ENCODE peak calls at places on chromosome 15, in six cellular contexts. D is GM13976, L is A549, W is stomach, I is uterus, B is tibial artery. S is an unnamed sample.

GRCh38 chr15:96553451-96553850 is 223.0 kb downstream of the NR2F2 start:
- DNase-seq in D (no peak), B (no peak), I (no peak), L (no peak), W (no peak), S (no peak)

GRCh38 chr15:86398986-86399677 is 319.5 kb downstream of the AGBL1 start:
- DNase-seq in L (no peak), D (no peak), I (no peak), W (no peak), B (peak), S (no peak)

GRCh38 chr15:49134683-49135341 is 20.6 kb downstream of the COPS2 start:
- DNase-seq in W (no peak), L (no peak), D (no peak), I (no peak), B (no peak), S (no peak)

GRCh38 chr15:67311751-67312150 is 57.2 kb downstream of the IQCH start:
- DNase-seq in L (no peak), W (no peak), D (no peak), B (no peak), I (no peak), S (no peak)

GRCh38 chr15:45093013-45093412 is 21.0 kb downstream of the DUOX2 start:
- DNase-seq in I (no peak), B (peak), D (no peak), W (no peak), L (no peak), S (no peak)

GRCh38 chr15:45458746-45459403 is 63.7 kb downstream of the SLC30A4 start:
- DNase-seq in L (peak), W (peak), I (peak), D (peak), B (peak), S (peak)

GRCh38 chr15:59329091-59329490 is 43.6 kb downstream of the MYO1E start:
- DNase-seq in L (no peak), W (no peak), B (no peak), I (no peak), D (no peak), S (no peak)

GRCh38 chr15:74812533-74812932 is at the start of gene LMAN1L:
- DNase-seq in L (no peak), I (no peak), D (no peak), B (no peak), W (no peak), S (no peak)

GRCh38 chr15:66169625-66170024 is 83.9 kb downstream of the MEGF11 start:
- DNase-seq in W (no peak), L (no peak), B (no peak), I (no peak), D (no peak), S (no peak)

GRCh38 chr15:89972085-89972484 is 29.0 kb upstream of the ZNF710 start:
- DNase-seq in L (no peak), D (no peak), I (no peak), W (no peak), B (no peak), S (no peak)

GRCh38 chr15:69758810-69759410 is 306.3 kb downstream of the RPLP1 start:
- DNase-seq in D (peak), I (no peak), L (no peak), W (peak), B (no peak), S (peak)

GRCh38 chr15:69760890-69761568 is 308.4 kb downstream of the RPLP1 start:
- DNase-seq in W (peak), D (peak), I (peak), L (peak), B (peak), S (peak)

GRCh38 chr15:69766156-69766555 is 313.5 kb downstream of the RPLP1 start:
- DNase-seq in L (no peak), W (no peak), D (no peak), B (no peak), I (no peak), S (no peak)

GRCh38 chr15:69760263-69760855 is 307.7 kb downstream of the RPLP1 start:
- DNase-seq in D (no peak), B (no peak), I (no peak), W (no peak), L (no peak), S (no peak)

DNA sequence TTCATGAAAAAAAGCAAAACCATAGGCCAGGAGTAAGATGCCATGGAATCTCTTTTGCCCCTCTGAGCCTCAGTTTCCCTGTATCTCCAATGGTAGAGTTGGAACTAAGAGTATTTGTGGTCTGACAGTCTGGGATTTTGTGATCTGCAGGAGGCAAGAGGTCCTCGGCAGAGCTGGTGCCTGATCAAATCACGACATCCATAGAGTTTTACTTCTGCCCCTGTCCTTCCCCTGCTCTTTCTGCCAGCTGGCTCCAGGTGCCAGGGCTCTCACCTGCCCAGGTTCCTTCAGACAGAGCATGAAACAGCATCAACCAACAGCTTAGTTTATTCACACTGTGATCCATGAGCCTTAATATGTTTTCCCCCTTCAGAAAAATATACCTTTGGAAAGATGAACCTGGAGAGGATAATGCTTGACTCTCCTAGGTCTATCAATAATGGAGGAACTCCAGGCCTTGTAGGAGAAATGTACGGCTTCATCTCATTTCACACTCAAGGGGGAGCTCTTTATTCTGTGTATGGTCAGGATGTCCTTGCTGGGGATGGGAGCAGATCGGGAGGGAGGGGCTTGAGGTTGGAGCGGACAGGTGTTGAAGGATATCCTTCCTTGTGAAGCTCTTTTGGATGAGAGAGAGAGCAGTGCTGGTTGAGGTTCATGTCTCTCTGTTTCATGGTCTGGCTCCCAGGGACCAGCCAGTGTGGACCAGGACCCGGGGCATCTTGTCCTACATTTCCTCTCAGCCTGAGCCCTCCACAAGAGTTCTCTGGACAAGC is 309.9 kb downstream of the RPLP1 start:
- DNase-seq in W (no peak), I (no peak), L (no peak), B (no peak), D (no peak), S (no peak)
- TF ChIP-seq CTCF in W (no peak), I (no peak), L (peak), B (no peak), D (no peak), S (no peak)

DNA sequence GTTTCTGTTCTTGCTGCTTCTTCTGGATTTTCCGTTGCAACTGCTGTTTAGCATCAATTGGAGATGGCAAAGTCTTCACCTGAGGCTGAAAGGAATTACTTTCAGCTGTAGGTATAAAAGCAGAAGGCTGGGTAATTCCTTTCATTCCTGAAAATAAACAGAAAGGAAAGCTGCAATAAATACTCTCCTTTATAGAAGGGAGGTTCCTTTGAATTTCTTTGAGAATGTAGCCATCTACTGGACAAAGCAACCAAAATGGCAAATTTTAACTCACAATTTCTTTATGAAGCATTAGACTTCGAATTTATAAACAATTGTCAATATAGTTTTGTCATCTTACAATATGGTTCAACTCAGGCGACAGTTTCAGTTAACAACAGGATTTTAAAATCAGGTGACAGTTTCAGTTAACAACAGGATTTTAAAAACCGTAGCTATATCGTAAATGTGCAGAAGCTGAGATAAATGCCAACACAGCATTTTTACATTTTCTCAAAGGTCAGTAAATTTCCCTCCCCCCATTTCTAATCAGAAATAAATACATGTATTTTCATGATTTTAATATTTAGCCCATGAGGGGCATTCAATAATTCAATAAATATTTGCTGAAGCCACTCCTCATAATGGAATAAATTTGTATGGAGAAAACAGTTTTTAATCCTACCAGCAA is 105.0 kb upstream of the NEDD4 start:
- DNase-seq in B (no peak), D (no peak), I (no peak), L (no peak), W (no peak), S (no peak)
- TF ChIP-seq CTCF in B (no peak), D (no peak), I (no peak), L (peak), W (no peak), S (no peak)

DNA sequence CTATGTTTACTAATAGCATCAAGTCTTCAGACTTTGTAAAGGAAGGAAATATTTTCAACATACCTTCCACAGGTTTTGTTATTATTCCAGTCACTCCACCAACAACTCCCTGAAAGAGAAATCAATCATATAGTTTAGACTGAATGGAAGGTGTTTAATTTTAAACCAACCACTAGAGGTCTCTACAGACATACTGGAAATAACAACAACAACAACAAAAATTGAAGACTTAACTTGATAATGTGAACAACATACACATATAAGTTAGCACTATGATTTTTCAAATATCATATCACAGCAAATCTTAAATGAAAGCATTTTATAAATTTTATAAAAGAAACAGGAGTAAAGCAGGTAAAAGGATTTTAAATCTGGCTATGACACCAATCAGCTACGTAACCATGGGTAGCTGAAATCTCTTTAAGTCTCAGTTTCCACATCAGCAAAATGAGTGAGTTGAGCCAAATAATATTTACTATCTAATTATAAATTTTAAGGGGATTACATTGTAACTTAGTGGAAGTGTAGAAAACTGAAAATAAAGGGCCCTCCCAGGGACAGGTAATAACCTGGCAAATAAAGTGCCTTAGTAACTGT is 188.2 kb downstream of the VPS13C start:
- DNase-seq in I (no peak), L (peak), W (no peak), D (peak), B (no peak), S (peak)
- TF ChIP-seq CTCF in I (peak), L (peak), W (peak), D (peak), B (peak), S (no peak)

DNA sequence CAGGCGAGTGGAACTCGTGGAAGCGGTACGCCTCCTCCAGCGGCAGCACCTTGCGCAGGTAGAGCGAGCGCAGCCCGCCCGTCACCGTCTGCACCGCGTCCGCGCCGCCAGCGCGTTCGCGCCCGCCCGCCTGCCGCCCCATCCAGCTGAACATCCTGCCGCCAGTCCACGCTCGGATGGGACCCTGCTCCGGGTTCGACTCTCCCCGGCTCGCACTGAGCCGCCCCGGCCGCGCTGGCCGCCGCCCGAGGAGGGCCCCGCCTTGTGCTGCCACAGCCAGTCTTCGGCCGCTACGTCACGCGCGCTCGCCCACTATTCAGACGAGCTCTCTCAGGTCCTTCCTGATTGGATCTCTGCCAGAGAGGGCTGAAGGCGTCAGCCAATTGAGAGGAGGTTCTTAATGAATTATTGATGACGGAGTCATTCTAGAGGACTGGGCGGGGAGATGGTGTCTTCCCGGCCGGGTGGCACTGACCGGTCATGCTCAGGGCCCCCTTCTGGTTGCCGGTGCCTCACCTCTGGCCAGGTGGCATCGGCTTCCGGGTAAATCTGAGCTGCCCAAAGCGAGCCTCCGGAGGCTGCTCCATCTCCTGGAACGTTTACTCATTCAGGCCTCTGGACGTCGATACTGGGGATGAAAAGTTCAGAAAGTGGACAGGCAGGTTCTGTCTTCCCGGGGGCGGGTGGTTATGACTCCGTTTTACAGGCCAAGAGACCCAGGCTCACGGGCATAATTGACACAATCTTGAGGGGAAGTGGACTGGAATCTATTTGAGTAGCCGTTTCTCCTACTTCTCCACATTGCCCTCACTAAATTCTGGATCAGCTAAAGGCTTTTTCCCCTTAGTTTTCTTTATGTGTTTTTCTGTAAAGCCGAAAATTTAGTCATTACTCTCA is at the start of gene EHD4:
- DNase-seq in L (peak), I (peak), W (peak), B (peak), D (peak), S (peak)
- TF ChIP-seq CTCF in L (peak), I (peak), W (peak), B (peak), D (peak), S (peak)

DNA sequence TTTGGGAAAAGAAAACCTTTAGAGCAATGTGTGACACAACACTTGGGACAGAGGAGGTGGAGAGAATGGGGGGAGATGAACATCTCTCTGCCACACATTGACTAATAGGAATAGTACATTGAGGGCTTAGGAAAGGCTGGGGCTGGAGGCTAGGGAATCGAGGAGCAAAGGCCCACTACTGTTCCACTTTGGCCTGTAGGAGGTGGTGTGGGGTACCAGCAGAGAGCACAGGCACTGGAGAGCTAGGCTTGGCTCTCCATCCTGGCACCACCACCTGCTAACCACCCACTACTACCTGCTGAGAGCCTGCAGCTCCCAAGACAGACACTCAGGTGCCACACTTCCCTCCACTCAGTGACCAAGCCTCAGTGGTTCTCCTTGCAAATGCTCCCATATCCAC is 19.4 kb downstream of the CCDC32 start:
- DNase-seq in D (no peak), L (no peak), W (no peak), B (no peak), I (no peak), S (no peak)
- TF ChIP-seq CTCF in D (no peak), L (no peak), W (no peak), B (no peak), I (no peak), S (no peak)

GRCh38 chr15:78018445-78018844 is 59.1 kb downstream of the TBC1D2B start:
- DNase-seq in B (no peak), I (no peak), D (no peak), W (no peak), L (no peak), S (no peak)
- TF ChIP-seq CTCF in B (no peak), I (no peak), D (no peak), W (no peak), L (no peak), S (no peak)

GRCh38 chr15:50137893-50138292 is 18.9 kb upstream of the ATP8B4 start:
- DNase-seq in L (no peak), I (no peak), D (no peak), B (no peak), W (no peak), S (no peak)
- TF ChIP-seq CTCF in L (no peak), I (no peak), D (no peak), B (no peak), W (no peak), S (no peak)

GRCh38 chr15:64426845-64427465 is 33.4 kb upstream of the ZNF609 start:
- DNase-seq in I (no peak), W (no peak), B (no peak), D (no peak), L (peak), S (no peak)
- TF ChIP-seq CTCF in I (peak), W (no peak), B (no peak), D (peak), L (peak), S (no peak)